ENCODE peak calls at places on chromosomes 5 and 9, in six cellular contexts. One of them, this sample, is unnamed.

GRCh38 chr9:129405089-129405830 is 215.6 kb downstream of the C9orf50 start:
- DNase-seq in PC-3: no peak
- DNase-seq in ACHN: no peak
- DNase-seq in SW 1271: no peak
- DNase-seq in left cardiac atrium: peak; percentile 15
- DNase-seq in epithelial cell of proximal tubule: no peak
- DNase-seq in this sample: no peak

GRCh38 chr5:74415695-74416102 is 224.8 kb downstream of the ENC1 start:
- DNase-seq in PC-3: no peak
- DNase-seq in ACHN: no peak
- DNase-seq in SW 1271: no peak
- DNase-seq in left cardiac atrium: no peak
- DNase-seq in epithelial cell of proximal tubule: no peak
- DNase-seq in this sample: peak; percentile 73

GRCh38 chr5:113705657-113706056 is 192.2 kb downstream of the YTHDC2 start:
- DNase-seq in PC-3: no peak
- DNase-seq in ACHN: no peak
- DNase-seq in SW 1271: no peak
- DNase-seq in left cardiac atrium: no peak
- DNase-seq in epithelial cell of proximal tubule: no peak
- DNase-seq in this sample: no peak

GRCh38 chr9:93245437-93245970 is 61.6 kb downstream of the WNK2 start:
- DNase-seq in PC-3: no peak
- DNase-seq in ACHN: no peak
- DNase-seq in SW 1271: no peak
- DNase-seq in left cardiac atrium: no peak
- DNase-seq in epithelial cell of proximal tubule: no peak
- DNase-seq in this sample: no peak

GRCh38 chr5:92401492-92401891 is 1018.4 kb upstream of the ARRDC3 start:
- DNase-seq in PC-3: no peak
- DNase-seq in ACHN: no peak
- DNase-seq in SW 1271: no peak
- DNase-seq in left cardiac atrium: no peak
- DNase-seq in epithelial cell of proximal tubule: no peak
- DNase-seq in this sample: no peak

GRCh38 chr9:76634356-76635054 is 129.7 kb upstream of the PCA3 start:
- DNase-seq in PC-3: peak; percentile 29
- DNase-seq in ACHN: no peak
- DNase-seq in SW 1271: no peak
- DNase-seq in left cardiac atrium: no peak
- DNase-seq in epithelial cell of proximal tubule: peak; percentile 20
- DNase-seq in this sample: peak; percentile 44

GRCh38 chr9:18795947-18796705 is 236.9 kb downstream of the SAXO1 start:
- DNase-seq in PC-3: no peak
- DNase-seq in ACHN: no peak
- DNase-seq in SW 1271: no peak
- DNase-seq in left cardiac atrium: no peak
- DNase-seq in epithelial cell of proximal tubule: no peak
- DNase-seq in this sample: no peak

GRCh38 chr9:4774209-4774608 is 18.5 kb upstream of the RCL1 start:
- DNase-seq in PC-3: no peak
- DNase-seq in ACHN: no peak
- DNase-seq in SW 1271: no peak
- DNase-seq in left cardiac atrium: no peak
- DNase-seq in epithelial cell of proximal tubule: no peak
- DNase-seq in this sample: no peak

GRCh38 chr5:121315786-121316185 is 535.9 kb upstream of the FTMT start:
- DNase-seq in PC-3: peak; percentile 4
- DNase-seq in ACHN: no peak
- DNase-seq in SW 1271: peak; percentile 4
- DNase-seq in left cardiac atrium: no peak
- DNase-seq in epithelial cell of proximal tubule: no peak
- DNase-seq in this sample: peak; percentile 12

GRCh38 chr9:8858250-8859161 is 1058.9 kb upstream of the DMAC1 start:
- DNase-seq in PC-3: no peak
- DNase-seq in ACHN: peak; percentile 25
- DNase-seq in SW 1271: no peak
- DNase-seq in left cardiac atrium: no peak
- DNase-seq in epithelial cell of proximal tubule: no peak
- DNase-seq in this sample: no peak

GRCh38 chr5:75894482-75894881 is 177.2 kb upstream of the POC5 start:
- DNase-seq in PC-3: no peak
- DNase-seq in ACHN: no peak
- DNase-seq in SW 1271: no peak
- DNase-seq in left cardiac atrium: no peak
- DNase-seq in epithelial cell of proximal tubule: no peak
- DNase-seq in this sample: no peak

GRCh38 chr9:18672706-18673105 is 198.8 kb downstream of the ADAMTSL1 start:
- DNase-seq in PC-3: no peak
- DNase-seq in ACHN: no peak
- DNase-seq in SW 1271: no peak
- DNase-seq in left cardiac atrium: no peak
- DNase-seq in epithelial cell of proximal tubule: no peak
- DNase-seq in this sample: no peak

GRCh38 chr5:91225848-91226686 is 157.1 kb downstream of the ARRDC3 start:
- DNase-seq in PC-3: peak; percentile 66
- DNase-seq in ACHN: peak; percentile 35
- DNase-seq in SW 1271: peak; percentile 54
- DNase-seq in left cardiac atrium: no peak
- DNase-seq in epithelial cell of proximal tubule: no peak
- DNase-seq in this sample: peak; percentile 82